ENCODE peak calls at places on chromosomes 4 and X, in six cellular contexts. U is ovary, G is transverse colon, Y is upper lobe of left lung, O is sigmoid colon, P is adrenal gland. S is an unnamed sample.

GRCh38 chr4:39994356-39994755 is 16.6 kb upstream of the PDS5A start:
- DNase-seq in U (no peak), G (no peak), Y (no peak), O (no peak), P (no peak), S (no peak)

GRCh38 chr4:102789317-102789717 is 28.5 kb upstream of the MANBA start:
- DNase-seq in U (no peak), G (no peak), Y (no peak), O (no peak), P (no peak), S (no peak)

GRCh38 chrX:145848451-145848850 is 30.8 kb downstream of the SLITRK2 start:
- DNase-seq in U (no peak), G (no peak), Y (no peak), O (no peak), P (no peak), S (no peak)

GRCh38 chrX:136246201-136246600 is 5.0 kb downstream of the MAP7D3 start:
- DNase-seq in U (no peak), G (no peak), Y (no peak), O (no peak), P (no peak), S (no peak)

GRCh38 chr4:36737691-36738090 is 456.3 kb downstream of the DTHD1 start:
- DNase-seq in U (no peak), G (no peak), Y (no peak), O (no peak), P (no peak), S (no peak)

GRCh38 chr4:139798456-139798855 is 132.8 kb downstream of the MGST2 start:
- DNase-seq in U (no peak), G (no peak), Y (no peak), O (no peak), P (no peak), S (no peak)

GRCh38 chr4:109079177-109079576 is 223.3 kb downstream of the COL25A1 start:
- DNase-seq in U (no peak), G (no peak), Y (no peak), O (no peak), P (no peak), S (no peak)

GRCh38 chr4:89000844-89001360 is 56.1 kb downstream of the FAM13A start:
- DNase-seq in U (no peak), G (no peak), Y (no peak), O (no peak), P (no peak), S (no peak)

GRCh38 chrX:71052721-71053120 is 15.4 kb downstream of the SNX12 start:
- DNase-seq in U (no peak), G (no peak), Y (no peak), O (no peak), P (no peak), S (no peak)

GRCh38 chr4:118741456-118741855 is 56.3 kb downstream of the METTL14 start:
- DNase-seq in U (no peak), G (no peak), Y (no peak), O (no peak), P (no peak), S (no peak)
- H3K4me3 ChIP-seq in U (peak), G (no peak), Y (no peak), O (peak), P (no peak), S (no peak)

GRCh38 chr4:105895324-105895608 is at the start of gene NPNT:
- DNase-seq in U (no peak), G (peak), Y (peak), O (no peak), P (peak), S (no peak)
- TF ChIP-seq POLR2A in U (no peak), G (peak), Y (peak), O (no peak), P (no peak), S (no peak)

GRCh38 chr4:2792711-2793577 is at the start of gene SH3BP2:
- DNase-seq in U (peak), G (peak), Y (peak), O (peak), P (peak), S (no peak)
- H3K4me3 ChIP-seq in U (peak), G (peak), Y (peak), O (peak), P (peak), S (peak)

GRCh38 chrX:44874481-44875184 is 1.6 kb downstream of the KDM6A start:
- DNase-seq in U (peak), G (peak), Y (no peak), O (no peak), P (peak), S (no peak)

GRCh38 chrX:44871114-44871645 is 1.8 kb upstream of the KDM6A start:
- DNase-seq in U (peak), G (peak), Y (no peak), O (no peak), P (peak), S (no peak)

GRCh38 chrX:44872817-44873414 is at the start of gene KDM6A:
- DNase-seq in U (peak), G (peak), Y (peak), O (peak), P (peak), S (peak)

GRCh38 chrX:44873415-44874270 is 655 bp downstream of the KDM6A start:
- DNase-seq in U (peak), G (peak), Y (peak), O (peak), P (peak), S (no peak)

GRCh38 chrX:44872319-44872816 is 620 bp upstream of the KDM6A start:
- DNase-seq in U (no peak), G (peak), Y (no peak), O (peak), P (peak), S (no peak)
- TF ChIP-seq POLR2A in U (no peak), G (no peak), Y (no peak), O (no peak), P (no peak), S (no peak)

GRCh38 chr4:74397748-74398426 is 32.9 kb downstream of the EREG start:
- DNase-seq in U (no peak), G (no peak), Y (no peak), O (no peak), P (no peak), S (no peak)
- H3K4me3 ChIP-seq in U (no peak), G (peak), Y (no peak), O (peak), P (no peak), S (peak)